ENCODE peak calls at places on chromosome 5, in six cellular contexts. T is GM13977, I is left lung, E is BJ, C is Peyer's patch, X is Caco-2. L is an unnamed sample.

GRCh38 chr5:135024956-135025729 is 8.9 kb downstream of the PITX1 start:
- DNase-seq in T (no peak), I (peak), E (no peak), C (no peak), X (peak), L (no peak)

GRCh38 chr5:172688735-172689572 is 47.9 kb downstream of the NEURL1B start:
- DNase-seq in T (peak), I (peak), E (no peak), C (no peak), X (no peak), L (no peak)

GRCh38 chr5:80689627-80690026 is 34.8 kb upstream of the DHFR start:
- DNase-seq in T (no peak), I (no peak), E (no peak), C (no peak), X (no peak), L (no peak)

GRCh38 chr5:126351138-126351537 is 72.1 kb upstream of the GRAMD2B start:
- DNase-seq in T (no peak), I (no peak), E (peak), C (no peak), X (no peak), L (no peak)

GRCh38 chr5:93360436-93361100 is 220.5 kb downstream of the NR2F1-AS1 start:
- DNase-seq in T (no peak), I (no peak), E (no peak), C (no peak), X (no peak), L (no peak)

GRCh38 chr5:111730659-111731382 is 26.2 kb downstream of the NREP start:
- DNase-seq in T (no peak), I (no peak), E (no peak), C (no peak), X (no peak), L (no peak)

GRCh38 chr5:125612356-125613149 is 810.7 kb upstream of the GRAMD2B start:
- DNase-seq in T (no peak), I (no peak), E (no peak), C (no peak), X (no peak), L (no peak)

GRCh38 chr5:3103241-3103855 is 351.9 kb upstream of the IRX2 start:
- DNase-seq in T (no peak), I (no peak), E (no peak), C (no peak), X (no peak), L (no peak)

GRCh38 chr5:1752881-1753280 is 46.8 kb downstream of the MRPL36 start:
- DNase-seq in T (no peak), I (peak), E (no peak), C (no peak), X (no peak), L (no peak)

GRCh38 chr5:139745800-139746690 is 49.6 kb upstream of the PSD2 start:
- DNase-seq in T (peak), I (no peak), E (no peak), C (peak), X (peak), L (no peak)

GRCh38 chr5:128196791-128197190 is 113.2 kb downstream of the SLC12A2 start:
- DNase-seq in T (no peak), I (no peak), E (no peak), C (no peak), X (no peak), L (no peak)

GRCh38 chr5:44334622-44335021 is 54.6 kb downstream of the FGF10 start:
- DNase-seq in T (no peak), I (no peak), E (no peak), C (no peak), X (no peak), L (no peak)

GRCh38 chr5:14900661-14901461 is 29.3 kb upstream of the ANKH start:
- DNase-seq in T (no peak), I (no peak), E (peak), C (no peak), X (no peak), L (no peak)

GRCh38 chr5:41955432-41956024 is 30.4 kb downstream of the FBXO4 start:
- DNase-seq in T (no peak), I (no peak), E (no peak), C (no peak), X (no peak), L (no peak)

GRCh38 chr5:139655727-139656271 is 7.7 kb downstream of the CXXC5 start:
- DNase-seq in T (no peak), I (no peak), E (no peak), C (no peak), X (no peak), L (no peak)

GRCh38 chr5:120806132-120806531 is 342.0 kb downstream of the PRR16 start:
- DNase-seq in T (no peak), I (no peak), E (no peak), C (no peak), X (no peak), L (no peak)

GRCh38 chr5:149990518-149991376 is 9.7 kb downstream of the TIGD6 start:
- DNase-seq in T (peak), I (no peak), E (no peak), C (peak), X (peak), L (peak)

GRCh38 chr5:106097308-106097707 is 1573.4 kb downstream of the EFNA5 start:
- DNase-seq in T (no peak), I (no peak), E (no peak), C (no peak), X (no peak), L (no peak)
- TF ChIP-seq CTCF in T (no peak), I (no peak), E (no peak), C (no peak), X (no peak), L (no peak)

DNA sequence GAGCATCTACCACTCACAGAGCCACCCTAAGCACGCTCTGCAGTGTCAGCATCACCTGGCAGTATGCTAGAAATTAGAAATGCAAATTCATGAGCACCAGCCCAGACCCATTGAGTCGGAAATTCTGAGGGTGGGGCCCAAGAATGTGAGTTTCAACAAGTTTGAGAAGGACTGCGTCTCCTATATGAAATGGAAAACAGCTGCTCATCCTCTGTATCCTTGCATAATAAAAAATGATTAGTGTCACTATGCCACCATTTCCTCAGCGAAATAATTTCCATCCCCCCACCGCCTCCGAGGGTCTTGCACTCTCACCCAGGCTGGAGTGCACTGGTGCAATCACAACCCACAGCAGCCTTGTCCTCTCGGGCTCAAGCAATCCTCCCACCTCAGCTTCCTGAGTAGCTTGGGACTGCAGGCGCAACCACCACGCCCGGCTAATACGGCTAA is 1.3 kb upstream of the IQGAP2 start:
- DNase-seq in T (peak), I (no peak), E (no peak), C (peak), X (no peak), L (peak)
- TF ChIP-seq CTCF in T (no peak), I (no peak), E (no peak), C (no peak), X (no peak), L (no peak)

GRCh38 chr5:143093452-143094086 is 309.9 kb downstream of the NR3C1 start:
- DNase-seq in T (no peak), I (no peak), E (no peak), C (no peak), X (no peak), L (no peak)

DNA sequence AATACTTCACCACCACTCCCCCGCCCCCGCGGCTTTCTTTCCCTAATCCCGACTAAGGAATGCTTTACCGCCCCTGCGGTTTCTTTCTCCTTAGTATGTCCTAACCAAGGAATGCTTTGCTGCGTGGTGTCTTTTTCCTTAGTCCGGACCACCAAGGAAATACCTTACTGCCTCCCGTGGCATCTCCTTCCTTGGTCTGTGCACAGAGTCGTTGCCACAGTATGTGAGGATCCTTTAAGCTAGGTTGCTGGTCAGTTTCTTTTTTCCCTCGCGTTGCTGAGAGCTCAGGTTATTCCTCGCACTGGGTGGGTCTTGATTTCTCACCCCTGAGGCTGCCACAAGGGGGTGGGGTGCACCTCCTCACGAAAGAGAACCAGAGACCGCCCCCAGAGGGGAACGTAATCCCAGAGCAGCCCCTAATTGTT is 309.4 kb downstream of the NR3C1 start:
- DNase-seq in T (peak), I (no peak), E (no peak), C (no peak), X (no peak), L (no peak)
- TF ChIP-seq CTCF in T (peak), I (no peak), E (no peak), C (no peak), X (no peak), L (no peak)

GRCh38 chr5:159441441-159441840 is 111.2 kb upstream of the IL12B start:
- DNase-seq in T (no peak), I (no peak), E (no peak), C (no peak), X (no peak), L (no peak)
- TF ChIP-seq CTCF in T (peak), I (no peak), E (peak), C (no peak), X (peak), L (peak)

GRCh38 chr5:116557669-116558271 is 16.9 kb downstream of the SEMA6A start:
- DNase-seq in T (peak), I (no peak), E (no peak), C (no peak), X (no peak), L (no peak)
- TF ChIP-seq CTCF in T (peak), I (peak), E (peak), C (peak), X (peak), L (peak)

GRCh38 chr5:174725261-174725990 is 1.0 kb downstream of the MSX2 start:
- DNase-seq in T (no peak), I (no peak), E (no peak), C (no peak), X (peak), L (no peak)

GRCh38 chr5:174725991-174726601 is 1.7 kb downstream of the MSX2 start:
- DNase-seq in T (no peak), I (no peak), E (no peak), C (no peak), X (peak), L (no peak)

GRCh38 chr5:174723979-174724483 is 351 bp upstream of the MSX2 start:
- DNase-seq in T (no peak), I (no peak), E (no peak), C (no peak), X (peak), L (no peak)

GRCh38 chr5:174723315-174723978 is 935 bp upstream of the MSX2 start:
- DNase-seq in T (no peak), I (no peak), E (no peak), C (no peak), X (no peak), L (no peak)

GRCh38 chr5:174724484-174725260 is at the start of gene MSX2:
- DNase-seq in T (no peak), I (peak), E (peak), C (no peak), X (peak), L (no peak)
- TF ChIP-seq CTCF in T (no peak), I (no peak), E (no peak), C (no peak), X (no peak), L (no peak)

GRCh38 chr5:64766934-64767333 is 1.6 kb downstream of the SREK1IP1 start:
- DNase-seq in T (no peak), I (no peak), E (no peak), C (no peak), X (no peak), L (no peak)

GRCh38 chr5:64767959-64768357 is 533 bp downstream of the SREK1IP1 start:
- DNase-seq in T (no peak), I (no peak), E (no peak), C (peak), X (no peak), L (no peak)

GRCh38 chr5:64766105-64766504 is 2.4 kb downstream of the SREK1IP1 start:
- DNase-seq in T (no peak), I (no peak), E (no peak), C (no peak), X (no peak), L (no peak)

GRCh38 chr5:64769856-64770255 is 1.1 kb downstream of the CWC27 start:
- DNase-seq in T (no peak), I (no peak), E (no peak), C (no peak), X (no peak), L (no peak)

DNA sequence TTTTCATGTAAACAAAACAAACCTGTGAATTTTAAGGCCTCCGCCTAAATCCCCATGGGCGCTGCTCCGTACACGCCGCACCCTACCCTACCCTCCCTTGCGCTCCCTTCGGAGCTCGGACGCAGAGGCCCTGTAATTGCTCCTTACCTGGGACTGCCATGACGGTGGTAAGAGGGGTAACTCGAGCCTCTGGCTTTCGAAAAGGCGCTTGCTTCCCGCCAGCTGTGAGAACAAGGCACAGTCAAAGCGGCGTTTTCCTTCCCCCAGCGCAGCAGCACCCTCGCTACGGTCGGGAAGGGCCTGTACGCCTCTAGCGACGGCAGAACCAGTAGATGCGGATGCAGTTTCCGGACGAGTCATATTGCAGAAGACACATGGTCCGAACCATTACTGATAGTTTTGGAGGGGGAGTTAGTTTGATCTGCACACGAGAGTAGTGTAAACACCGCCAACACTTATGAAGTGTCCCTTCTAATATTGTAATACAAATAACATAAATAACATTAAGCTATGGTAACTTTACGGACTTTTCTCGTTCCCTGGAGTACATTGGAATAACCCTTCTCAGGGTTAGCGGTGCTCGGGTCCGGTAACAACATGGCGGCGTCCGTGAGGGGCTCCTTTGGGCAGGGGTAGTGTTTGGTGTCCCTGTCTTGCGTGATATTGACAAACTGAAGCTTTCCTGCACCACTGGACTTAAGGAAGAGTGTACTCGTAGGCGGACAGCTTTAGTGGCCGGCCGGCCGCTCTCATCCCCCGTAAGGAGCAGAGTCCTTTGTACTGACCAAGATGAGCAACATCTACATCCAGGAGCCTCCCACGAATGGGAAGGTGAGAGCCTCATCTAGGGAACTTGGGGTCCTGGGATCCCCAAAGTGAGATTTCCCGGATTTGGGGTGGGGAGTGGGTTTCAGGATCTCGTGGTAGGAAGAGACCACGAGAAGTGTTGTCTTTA is at the start of the genes CWC27 and SREK1IP1:
- DNase-seq in T (peak), I (peak), E (peak), C (peak), X (peak), L (peak)
- TF ChIP-seq CTCF in T (no peak), I (no peak), E (peak), C (no peak), X (no peak), L (peak)